ENCODE peak calls at places on chromosomes 12 and 14, in six cellular contexts. Y is stimulated activated CD4-positive, alpha-beta T cell treated with anti-CD3 and anti-CD28 coated beads, TNF-alpha, amount 100 ng/mL, for 4 hours; F is T1000; B is cardiac fibroblast; M is ELF-1; Q is foreskin keratinocyte. V is an unnamed sample.

GRCh38 chr14:54465654-54466053 is 23.1 kb downstream of the GMFB start:
- DNase-seq in M (peak), Y (no peak), Q (no peak), B (no peak), F (no peak), V (no peak)

GRCh38 chr14:94569381-94570001 is 8.2 kb downstream of the SERPINA4 start:
- DNase-seq in B (no peak), M (no peak), Y (no peak), F (no peak), Q (no peak), V (no peak)

GRCh38 chr12:57111046-57111698 is at the start of gene STAT6:
- DNase-seq in Y (peak), F (peak), B (peak), Q (no peak), M (peak), V (no peak)

GRCh38 chr14:93924592-93925355 is 2.4 kb upstream of the FAM181A start:
- DNase-seq in Y (no peak), F (no peak), M (no peak), B (no peak), Q (no peak), V (no peak)

GRCh38 chr14:101601603-101602465 is 40.5 kb downstream of the DIO3 start:
- DNase-seq in Y (no peak), M (no peak), B (no peak), Q (no peak), F (no peak), V (no peak)

GRCh38 chr12:7137868-7138267 is 7.7 kb downstream of the CLSTN3 start:
- DNase-seq in Q (no peak), F (no peak), B (no peak), M (no peak), Y (no peak), V (no peak)

GRCh38 chr14:41960316-41960715 is 353.6 kb downstream of the LRFN5 start:
- DNase-seq in F (no peak), Q (no peak), M (no peak), Y (no peak), B (peak), V (no peak)

GRCh38 chr14:20440882-20441281 is 4.9 kb upstream of the KLHL33 start:
- DNase-seq in B (no peak), M (no peak), F (no peak), Y (no peak), Q (no peak), V (no peak)

GRCh38 chr12:128402481-128402880 is 135.5 kb downstream of the TMEM132C start:
- DNase-seq in Q (no peak), F (no peak), M (peak), B (no peak), Y (no peak), V (no peak)

GRCh38 chr14:39015964-39016577 is 87.0 kb downstream of the SEC23A start:
- DNase-seq in M (no peak), Y (no peak), B (peak), Q (no peak), F (no peak), V (no peak)

GRCh38 chr12:113154351-113154973 is 4.9 kb downstream of the CFAP73 start:
- DNase-seq in M (peak), Y (no peak), B (peak), Q (no peak), F (no peak), V (no peak)

GRCh38 chr14:38065101-38065762 is 142.5 kb upstream of the SSTR1 start:
- DNase-seq in Q (no peak), F (no peak), B (no peak), M (no peak), Y (peak), V (no peak)

GRCh38 chr12:124498178-124498869 is 69.1 kb downstream of the NCOR2 start:
- DNase-seq in Y (no peak), B (peak), Q (no peak), M (no peak), F (no peak), V (no peak)

GRCh38 chr14:81464253-81465001 is 64.3 kb upstream of the STON2 start:
- DNase-seq in B (peak), Q (no peak), Y (peak), F (peak), M (peak), V (peak)

GRCh38 chr12:52884526-52885293 is 20.2 kb downstream of the KRT8 start:
- DNase-seq in M (peak), B (peak), Q (no peak), F (peak), Y (peak), V (peak)

GRCh38 chr12:13387074-13387473 is 190.5 kb downstream of the EMP1 start:
- DNase-seq in Y (no peak), B (no peak), Q (no peak), F (no peak), M (no peak), V (no peak)

GRCh38 chr12:121781751-121782615 is 11.5 kb downstream of the RHOF start:
- DNase-seq in Q (no peak), B (peak), F (no peak), M (peak), Y (no peak), V (no peak)

GRCh38 chr14:50018236-50019210 is 97.8 kb downstream of the VCPKMT start:
- DNase-seq in M (no peak), F (no peak), B (peak), Y (no peak), Q (no peak), V (no peak)

GRCh38 chr12:89960011-89960507 is 251.4 kb upstream of the ATP2B1 start:
- DNase-seq in F (no peak), Q (peak), Y (no peak), B (peak), M (no peak), V (no peak)

GRCh38 chr12:9040484-9041186 is 51.3 kb downstream of the KLRG1 start:
- DNase-seq in F (no peak), Y (no peak), B (no peak), M (no peak), Q (no peak), V (no peak)

GRCh38 chr12:71197460-71197859 is 39.7 kb upstream of the TSPAN8 start:
- DNase-seq in Q (no peak), Y (no peak), B (no peak), M (no peak), F (no peak), V (no peak)

GRCh38 chr12:32031109-32031508 is 71.9 kb downstream of the RESF1 start:
- DNase-seq in M (no peak), Q (no peak), F (no peak), Y (no peak), B (no peak), V (no peak)

GRCh38 chr12:111413442-111414086 is 7.8 kb downstream of the SH2B3 start:
- DNase-seq in Q (no peak), Y (no peak), F (no peak), B (peak), M (peak), V (no peak)

GRCh38 chr12:91662021-91662420 is 479.4 kb upstream of the DCN start:
- DNase-seq in Y (no peak), Q (no peak), M (no peak), B (peak), F (no peak), V (no peak)

GRCh38 chr12:122064780-122065588 is 13.6 kb upstream of the MLXIP start:
- DNase-seq in Q (peak), F (no peak), Y (no peak), B (peak), M (peak), V (no peak)

GRCh38 chr12:89731064-89731463 is 22.4 kb upstream of the ATP2B1 start:
- DNase-seq in B (peak), F (no peak), Q (no peak), Y (no peak), M (no peak), V (no peak)

GRCh38 chr12:24909667-24910066 is 39.2 kb downstream of the BCAT1 start:
- DNase-seq in Q (peak), F (peak), M (no peak), Y (no peak), B (peak), V (no peak)

GRCh38 chr12:5964913-5965900 is 20.1 kb upstream of the ANO2 start:
- DNase-seq in Q (no peak), M (peak), B (no peak), Y (no peak), F (no peak), V (no peak)

GRCh38 chr14:35365130-35366047 is 39.2 kb downstream of the NFKBIA start:
- DNase-seq in M (peak), B (peak), Q (no peak), Y (peak), F (peak), V (no peak)